ENCODE peak calls at places on chromosomes 13 and 19, in nine cellular contexts. T is left lung; U is stomach; E is transverse colon; V is neural progenitor cell; N is testis; J is cardiac muscle cell; L is CD8-positive, alpha-beta T cell; O is tibial nerve. Y is an unnamed sample.

GRCh38 chr19:42271045-42271419 is 2.0 kb downstream of the CIC start:
- DNase-seq in L (no peak), E (no peak), J (no peak), V (no peak), N (no peak), O (no peak), T (no peak), U (no peak), Y (no peak)

GRCh38 chr19:1942934-1943555 is 2.1 kb downstream of the CSNK1G2 start:
- DNase-seq in L (no peak), V (peak; percentile 47), J (no peak), T (peak; percentile 70), U (no peak), E (no peak), O (no peak), N (no peak), Y (no peak)

GRCh38 chr19:2015611-2015950 is at the start of gene BTBD2:
- DNase-seq in O (peak; percentile 52), U (peak; percentile 41), L (peak; percentile 47), J (peak; percentile 89), E (peak; percentile 70), T (no peak), N (peak; percentile 50), V (no peak), Y (peak; percentile 60)

GRCh38 chr13:98999635-98999952 is 21.7 kb upstream of the DOCK9 start:
- DNase-seq in U (no peak), J (peak; percentile 61), N (no peak), V (no peak), E (no peak), L (no peak), T (no peak), O (no peak), Y (no peak)

GRCh38 chr19:41416194-41416674 is 10.9 kb downstream of the B3GNT8 start:
- DNase-seq in O (no peak), E (peak; percentile 91), J (no peak), L (no peak), T (peak; percentile 87), V (no peak), U (no peak), N (no peak), Y (no peak)

GRCh38 chr19:12766051-12766521 is 9.3 kb downstream of the HOOK2 start:
- DNase-seq in E (peak; percentile 93), N (peak; percentile 84), V (peak; percentile 87), U (peak; percentile 93), O (peak; percentile 65), L (peak; percentile 90), J (no peak), T (peak; percentile 99), Y (peak; percentile 84)

GRCh38 chr13:106443625-106444024 is 91.8 kb downstream of the EFNB2 start:
- DNase-seq in J (no peak), E (no peak), U (no peak), T (no peak), N (no peak), O (no peak), L (no peak), V (no peak), Y (no peak)

GRCh38 chr19:37654525-37654832 is 786 bp downstream of the ZFP30 start:
- DNase-seq in E (no peak), V (peak; percentile 74), J (peak; percentile 45), N (no peak), L (no peak), U (no peak), T (no peak), O (no peak), Y (no peak)

GRCh38 chr19:5775668-5776309 is 8.8 kb downstream of the PRR22 start:
- DNase-seq in T (no peak), V (no peak), N (no peak), E (no peak), O (no peak), J (peak; percentile 51), L (no peak), U (no peak), Y (no peak)

GRCh38 chr19:38360839-38361631 is 13.3 kb upstream of the PSMD8 start:
- DNase-seq in V (peak; percentile 21), U (no peak), L (no peak), J (no peak), E (no peak), N (no peak), O (no peak), T (no peak), Y (no peak)

GRCh38 chr19:694481-695349 is 537 bp downstream of the PRSS57 start:
- DNase-seq in T (no peak), J (no peak), E (no peak), O (no peak), L (no peak), U (no peak), N (no peak), V (no peak), Y (no peak)

GRCh38 chr19:20254151-20254550 is 87.1 kb downstream of the ZNF486 start:
- DNase-seq in O (no peak), E (no peak), U (no peak), N (no peak), L (no peak), V (no peak), T (no peak), J (no peak), Y (no peak)

GRCh38 chr13:46571941-46572340 is 19.0 kb downstream of the LRCH1 start:
- DNase-seq in U (no peak), T (no peak), L (no peak), V (no peak), J (no peak), E (no peak), N (no peak), O (no peak), Y (no peak)

GRCh38 chr13:98370806-98371553 is 193.9 kb upstream of the RNF113B start:
- DNase-seq in V (no peak), N (peak; percentile 53), U (peak; percentile 69), T (no peak), L (no peak), O (peak; percentile 52), J (peak; percentile 87), E (peak; percentile 31), Y (peak; percentile 72)

GRCh38 chr13:86813198-86813597 is 858.0 kb upstream of the SLITRK5 start:
- DNase-seq in T (no peak), U (no peak), N (no peak), O (no peak), V (no peak), E (no peak), L (no peak), J (no peak), Y (no peak)

GRCh38 chr13:113184568-113185440 is 23.7 kb downstream of the PCID2 start:
- DNase-seq in U (no peak), O (no peak), L (peak; percentile 47), N (no peak), E (no peak), T (no peak), V (no peak), J (no peak), Y (no peak)

GRCh38 chr19:799076-799881 is 2.0 kb downstream of the PTBP1 start:
- DNase-seq in J (peak; percentile 71), E (peak; percentile 37), T (no peak), U (no peak), O (no peak), V (peak; percentile 79), L (peak; percentile 31), N (no peak), Y (no peak)

GRCh38 chr13:20461481-20461859 is 64.2 kb downstream of the CRYL1 start:
- DNase-seq in J (peak; percentile 52), U (no peak), E (no peak), L (no peak), T (no peak), O (no peak), V (no peak), N (no peak), Y (no peak)
- H3K27ac ChIP-seq in J (no peak overlapping the region), U (no peak overlapping the region), E (no peak overlapping the region), L (no peak overlapping the region), T (no peak overlapping the region), O (no peak overlapping the region), V (no peak overlapping the region), N (no peak overlapping the region), Y (peak overlapping the region; percentile 58)

GRCh38 chr13:43113603-43114002 is 90.2 kb downstream of the DNAJC15 start:
- DNase-seq in L (no peak), V (no peak), U (no peak), O (no peak), N (no peak), T (no peak), E (no peak), J (no peak), Y (no peak)

GRCh38 chr13:43111887-43112400 is 88.6 kb downstream of the DNAJC15 start:
- DNase-seq in L (no peak), V (no peak), U (no peak), T (no peak), N (no peak), O (no peak), E (no peak), J (no peak), Y (no peak)

GRCh38 chr13:43110036-43110435 is 86.7 kb downstream of the DNAJC15 start:
- DNase-seq in L (no peak), T (no peak), E (no peak), V (no peak), U (no peak), J (no peak), N (no peak), O (no peak), Y (no peak)

GRCh38 chr13:43107780-43108179 is 84.4 kb downstream of the DNAJC15 start:
- DNase-seq in J (no peak), L (no peak), T (no peak), U (no peak), V (no peak), N (no peak), O (no peak), E (no peak), Y (no peak)

GRCh38 chr13:43110658-43111057 is 87.3 kb downstream of the DNAJC15 start:
- DNase-seq in T (no peak), O (no peak), L (no peak), N (no peak), J (no peak), U (no peak), V (no peak), E (no peak), Y (no peak)
- TF ChIP-seq CTCF in T (no peak), O (no peak), L (no peak), N (no peak), J (no peak), U (no peak), V (no peak), E (no peak), Y (no peak)

DNA sequence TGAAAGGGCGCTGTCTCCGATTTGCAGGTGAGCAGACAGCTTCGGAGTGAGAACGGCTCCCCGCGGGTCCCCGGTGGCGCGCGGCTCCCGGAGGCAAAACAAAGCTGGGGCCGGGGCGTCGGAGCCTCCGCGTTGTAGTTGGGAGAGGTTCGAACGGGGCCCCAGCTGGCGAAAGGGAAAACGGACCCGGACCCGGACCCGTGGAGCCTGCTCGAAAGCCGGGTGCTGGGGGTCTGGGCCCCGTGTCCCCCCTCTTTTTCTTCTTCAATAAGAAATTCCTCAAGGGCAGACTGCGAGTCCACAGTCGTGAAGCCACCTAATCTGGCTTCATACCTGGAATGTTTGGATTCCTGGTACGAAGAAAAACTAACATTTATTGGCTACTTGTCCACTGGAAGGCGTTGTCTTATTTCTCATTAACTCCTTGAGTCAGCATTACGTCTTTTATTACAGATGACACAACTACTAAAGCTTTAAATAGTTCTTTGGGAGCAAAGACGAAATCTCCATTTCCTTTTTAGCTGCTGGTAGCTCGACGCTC is 627 bp upstream of the MTIF3 start:
- DNase-seq in L (peak; percentile 53), O (no peak), N (peak; percentile 54), V (peak; percentile 58), E (peak; percentile 49), J (peak; percentile 53), U (peak; percentile 53), T (peak; percentile 84), Y (peak; percentile 40)
- H3K4me1 ChIP-seq in L (peaks cover 56% of the 10 kb centered on the region), O (no peaks in the 10 kb centered on the region), N (peaks cover 29% of the 10 kb centered on the region), V (peaks cover 8% of the 10 kb centered on the region), E (peaks cover 10% of the 10 kb centered on the region), J (peaks cover 6% of the 10 kb centered on the region), U (peaks cover 51% of the 10 kb centered on the region), T (peaks cover 52% of the 10 kb centered on the region), Y (no peaks in the 10 kb centered on the region)

GRCh38 chr13:74479124-74479523 is 344.9 kb upstream of the KLF12 start:
- DNase-seq in V (no peak), N (no peak), U (no peak), T (no peak), O (no peak), E (no peak), J (no peak), L (no peak), Y (no peak)
- H3K27ac ChIP-seq in V (no peak overlapping the region), N (no peak overlapping the region), U (no peak overlapping the region), T (no peak overlapping the region), O (no peak overlapping the region), E (no peak overlapping the region), J (no peak overlapping the region), L (no peak overlapping the region), Y (no peak overlapping the region)